ENCODE peak calls at places on chromosomes 12 and 14, in five cellular contexts. J is neural crest cell, K is foreskin fibroblast, Q is brain microvascular endothelial cell, N is nephron progenitor cell. T is an unnamed sample.

GRCh38 chr14:85235868-85236267 is 294.1 kb upstream of the FLRT2 start:
- DNase-seq in J (no peak), K (no peak), Q (no peak), N (no peak), T (no peak)

GRCh38 chr12:123761841-123762714 is at the start of gene DNAH10:
- DNase-seq in J (peak), K (no peak), Q (no peak), N (peak), T (no peak)

GRCh38 chr14:73787760-73788508 is 63.7 kb upstream of the PTGR2 start:
- DNase-seq in J (no peak), K (peak), Q (peak), N (no peak), T (no peak)

GRCh38 chr12:64825143-64826011 is 930 bp downstream of the TBC1D30 start:
- DNase-seq in J (no peak), K (no peak), Q (no peak), N (peak), T (no peak)

GRCh38 chr12:12425616-12426015 is 68.7 kb downstream of the BORCS5 start:
- DNase-seq in J (no peak), K (no peak), Q (no peak), N (no peak), T (peak)

GRCh38 chr14:92341791-92342190 is 18.8 kb downstream of the SLC24A4 start:
- DNase-seq in J (no peak), K (no peak), Q (no peak), N (no peak), T (no peak)

GRCh38 chr14:20381341-20381740 is 32.0 kb downstream of the TEP1 start:
- DNase-seq in J (no peak), K (no peak), Q (no peak), N (no peak), T (no peak)

GRCh38 chr12:57732726-57733593 is 5.6 kb downstream of the AGAP2 start:
- DNase-seq in J (no peak), K (no peak), Q (no peak), N (no peak), T (no peak)

GRCh38 chr12:132106921-132107320 is 37.2 kb downstream of the DDX51 start:
- DNase-seq in J (no peak), K (peak), Q (no peak), N (no peak), T (peak)

GRCh38 chr14:102330806-102331205 is 11.3 kb downstream of the ZNF839 start:
- DNase-seq in J (no peak), K (no peak), Q (no peak), N (no peak), T (no peak)

GRCh38 chr14:69079188-69079742 is 73.7 kb downstream of the DCAF5 start:
- DNase-seq in J (no peak), K (peak), Q (peak), N (no peak), T (peak)

GRCh38 chr14:58912799-58913432 is 275.2 kb downstream of the DACT1 start:
- DNase-seq in J (no peak), K (no peak), Q (no peak), N (no peak), T (no peak)

GRCh38 chr14:51884086-51884927 is 23.9 kb downstream of the GNG2 start:
- DNase-seq in J (no peak), K (peak), Q (peak), N (no peak), T (peak)

GRCh38 chr12:92717202-92717601 is 14.4 kb downstream of the PLEKHG7 start:
- DNase-seq in J (no peak), K (peak), Q (peak), N (no peak), T (peak)

GRCh38 chr12:120598674-120599463 is 17.7 kb upstream of the POP5 start:
- DNase-seq in J (no peak), K (peak), Q (peak), N (no peak), T (peak)

GRCh38 chr14:60632257-60632656 is 17.0 kb downstream of the SIX1 start:
- DNase-seq in J (no peak), K (no peak), Q (no peak), N (no peak), T (no peak)

GRCh38 chr12:6647083-6647604 is at the start of gene ACRBP:
- DNase-seq in J (peak), K (peak), Q (no peak), N (peak), T (no peak)

GRCh38 chr12:124299628-124300388 is 4.9 kb downstream of the RFLNA start:
- DNase-seq in J (no peak), K (no peak), Q (no peak), N (no peak), T (no peak)

GRCh38 chr14:78170203-78170602 is at the start of gene NRXN3:
- DNase-seq in J (peak), K (no peak), Q (no peak), N (peak), T (no peak)

GRCh38 chr14:35418093-35418492 is 13.5 kb upstream of the NFKBIA start:
- DNase-seq in J (no peak), K (no peak), Q (no peak), N (no peak), T (no peak)

GRCh38 chr12:46492471-46493351 is 120.1 kb upstream of the SLC38A2 start:
- DNase-seq in J (no peak), K (peak), Q (peak), N (no peak), T (peak)

GRCh38 chr14:101252443-101253214 is 308.7 kb upstream of the DIO3 start:
- DNase-seq in J (no peak), K (no peak), Q (no peak), N (no peak), T (no peak)

GRCh38 chr12:46383654-46384450 is 11.3 kb upstream of the SLC38A2 start:
- DNase-seq in J (peak), K (peak), Q (peak), N (no peak), T (peak)

GRCh38 chr14:68295316-68295816 is 475.8 kb downstream of the RAD51B start:
- DNase-seq in J (no peak), K (no peak), Q (no peak), N (peak), T (no peak)

GRCh38 chr14:49999216-49999761 is 106.4 kb downstream of the ARF6 start:
- DNase-seq in J (no peak), K (peak), Q (peak), N (no peak), T (peak)

GRCh38 chr14:71521736-71522135 is 410.5 kb upstream of the RGS6 start:
- DNase-seq in J (no peak), K (no peak), Q (no peak), N (no peak), T (no peak)

GRCh38 chr14:45261209-45261608 is 8.2 kb upstream of the MIS18BP1 start:
- DNase-seq in J (no peak), K (no peak), Q (no peak), N (no peak), T (peak)

GRCh38 chr12:106495354-106495965 is 87.3 kb upstream of the RFX4 start:
- DNase-seq in J (no peak), K (no peak), Q (no peak), N (no peak), T (no peak)

GRCh38 chr12:123614531-123614930 is 12.6 kb downstream of the DDX55 start:
- DNase-seq in J (no peak), K (peak), Q (no peak), N (no peak), T (peak)

GRCh38 chr14:54354096-54354495 is 42.7 kb upstream of the CDKN3 start:
- DNase-seq in J (no peak), K (no peak), Q (no peak), N (no peak), T (no peak)

GRCh38 chr12:81668475-81668874 is 90.7 kb downstream of the PPFIA2 start:
- DNase-seq in J (no peak), K (no peak), Q (peak), N (no peak), T (peak)

GRCh38 chr12:39632670-39633069 is 13.1 kb upstream of the ABCD2 start:
- DNase-seq in J (no peak), K (no peak), Q (no peak), N (no peak), T (no peak)

DNA sequence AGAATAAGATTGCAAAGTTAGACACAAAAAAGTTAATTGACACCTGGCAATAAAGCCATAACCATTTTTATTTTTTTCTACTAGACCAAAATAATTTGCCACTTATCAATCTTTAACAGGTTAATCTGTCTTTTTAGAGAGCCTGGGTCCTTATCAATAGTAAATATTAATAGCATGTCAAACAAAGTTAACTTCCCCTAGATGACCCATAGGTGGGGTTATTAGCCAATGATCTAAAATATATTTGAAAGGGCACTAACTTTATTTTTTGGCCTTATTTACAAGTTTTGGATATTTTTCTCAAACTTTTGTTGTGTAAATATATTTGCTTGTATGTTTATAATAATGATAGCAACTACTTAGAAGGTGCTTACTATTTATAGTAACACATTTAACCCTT is 3.9 kb downstream of the ANKRD33 start:
- DNase-seq in J (no peak), K (no peak), Q (no peak), N (no peak), T (no peak)
- TF ChIP-seq CTCF in J (peak), K (peak), Q (peak), N (peak), T (peak)

GRCh38 chr14:84021433-84021832 is 1508.5 kb upstream of the FLRT2 start:
- DNase-seq in J (no peak), K (no peak), Q (no peak), N (no peak), T (no peak)

GRCh38 chr14:84024231-84024630 is 1505.7 kb upstream of the FLRT2 start:
- DNase-seq in J (no peak), K (no peak), Q (no peak), N (no peak), T (no peak)

GRCh38 chr14:84029246-84029645 is 1500.7 kb upstream of the FLRT2 start:
- DNase-seq in J (no peak), K (no peak), Q (no peak), N (no peak), T (no peak)

GRCh38 chr14:84028205-84028604 is 1501.7 kb upstream of the FLRT2 start:
- DNase-seq in J (no peak), K (no peak), Q (no peak), N (no peak), T (no peak)

DNA sequence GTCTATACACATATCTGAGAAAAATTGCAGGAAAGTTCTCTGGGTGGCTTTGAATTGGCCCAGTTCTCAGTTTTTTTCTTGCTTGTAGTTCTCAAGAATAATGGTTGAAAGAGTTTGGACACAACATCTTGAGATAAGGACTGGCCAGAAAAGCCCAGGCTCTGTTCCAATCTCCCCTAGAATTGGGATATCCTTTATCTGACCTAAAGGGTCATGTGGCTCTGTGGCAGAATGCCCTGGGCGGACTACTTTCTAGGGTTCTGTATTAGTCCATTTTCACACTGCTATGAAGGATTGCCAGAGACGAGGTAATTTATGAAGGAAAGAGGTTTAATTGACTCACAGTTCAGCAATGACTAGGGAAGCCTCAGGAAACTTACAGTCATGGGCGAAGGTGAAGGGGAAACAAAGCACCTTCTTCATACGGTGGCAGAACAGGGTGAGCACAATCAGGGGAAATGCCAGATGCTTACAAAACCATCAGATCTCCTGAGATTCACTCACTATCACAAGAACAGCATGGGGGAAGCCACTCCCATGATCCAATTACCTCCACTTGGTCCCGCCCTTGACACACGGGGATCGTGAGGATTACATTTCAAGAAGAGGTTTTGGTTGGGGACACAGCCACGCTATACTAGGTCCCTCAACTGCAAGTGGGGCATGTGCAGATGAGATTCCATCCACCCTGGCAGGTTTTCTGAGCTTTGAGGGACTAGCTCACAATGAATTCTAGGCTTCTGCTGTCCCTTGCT is 1504.5 kb upstream of the FLRT2 start:
- DNase-seq in J (no peak), K (no peak), Q (no peak), N (no peak), T (no peak)
- TF ChIP-seq CTCF in J (no peak), K (no peak), Q (no peak), N (no peak), T (no peak)

DNA sequence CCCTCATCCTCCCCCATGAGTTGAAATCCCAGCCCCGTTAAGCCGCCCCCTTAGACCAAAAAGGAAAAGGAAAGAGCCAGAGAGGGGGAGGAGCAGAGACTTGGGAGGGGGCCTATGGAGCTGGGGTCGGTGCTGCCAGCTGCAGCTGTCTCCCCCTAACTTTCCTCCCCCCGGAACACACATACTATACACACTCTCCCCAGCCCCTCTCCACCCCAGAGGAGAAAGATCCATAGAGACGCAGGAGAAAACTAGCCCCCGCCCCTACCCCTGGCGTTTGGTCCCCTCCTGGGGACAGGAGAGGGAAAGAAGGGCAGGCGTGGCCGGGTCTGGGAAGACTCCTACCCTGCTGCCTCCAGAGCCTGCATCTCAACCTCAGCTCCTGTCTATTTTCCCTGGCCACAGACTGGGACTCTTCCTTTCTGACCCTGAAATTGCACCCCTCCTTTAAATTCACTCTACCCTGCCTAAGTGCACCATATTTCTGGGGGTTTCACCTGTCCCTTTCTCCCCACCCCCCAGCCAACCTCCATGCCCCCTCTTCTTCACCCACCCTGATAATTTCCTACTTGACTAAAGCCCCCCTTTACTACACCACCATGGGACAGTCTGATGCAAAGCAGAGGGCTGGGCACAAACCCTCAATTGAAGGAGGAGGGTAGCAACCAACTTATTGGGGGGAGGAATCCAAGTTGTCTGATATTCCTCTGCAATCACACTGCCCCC is 1.6 kb upstream of the HOXC9 start:
- DNase-seq in J (no peak), K (no peak), Q (no peak), N (peak), T (no peak)
- TF ChIP-seq CTCF in J (no peak), K (no peak), Q (no peak), N (no peak), T (no peak)

GRCh38 chr14:94770815-94771190 is 890 bp upstream of the GSC start:
- DNase-seq in J (no peak), K (no peak), Q (no peak), N (no peak), T (no peak)
- TF ChIP-seq CTCF in J (no peak), K (no peak), Q (no peak), N (no peak), T (no peak)

GRCh38 chr12:24270965-24271364 is 321.5 kb upstream of the SOX5 start:
- DNase-seq in J (no peak), K (no peak), Q (no peak), N (no peak), T (no peak)

GRCh38 chr12:24270464-24270863 is 321.0 kb upstream of the SOX5 start:
- DNase-seq in J (no peak), K (no peak), Q (no peak), N (no peak), T (no peak)

GRCh38 chr12:24266982-24267381 is 317.5 kb upstream of the SOX5 start:
- DNase-seq in J (no peak), K (no peak), Q (no peak), N (no peak), T (no peak)

GRCh38 chr12:24268663-24269186 is 319.3 kb upstream of the SOX5 start:
- DNase-seq in J (no peak), K (no peak), Q (no peak), N (no peak), T (no peak)
- TF ChIP-seq CTCF in J (peak), K (no peak), Q (no peak), N (no peak), T (peak)

DNA sequence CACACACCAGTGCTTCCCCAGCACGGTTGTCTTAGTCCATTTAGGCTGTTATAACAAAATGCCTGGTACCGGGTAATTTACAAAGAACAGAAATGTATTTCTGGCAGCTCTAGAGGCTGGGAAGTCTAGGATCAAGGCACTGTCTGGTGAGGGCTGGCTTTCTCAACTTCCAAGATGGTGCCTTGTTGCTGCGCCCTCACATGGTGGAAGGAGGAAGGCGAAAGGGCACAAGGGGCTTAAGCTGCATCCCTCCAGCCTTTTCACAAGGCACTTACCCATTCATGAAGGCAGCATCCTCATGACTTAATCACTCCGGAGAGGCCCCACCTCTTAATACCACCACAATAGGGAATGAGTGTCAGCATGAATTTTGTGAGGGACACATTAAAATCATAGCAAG is 155.5 kb downstream of the SLC15A5 start:
- DNase-seq in J (no peak), K (no peak), Q (no peak), N (no peak), T (no peak)
- TF ChIP-seq CTCF in J (no peak), K (no peak), Q (no peak), N (no peak), T (no peak)

GRCh38 chr12:55730447-55730820 is 1.6 kb upstream of the CD63 start:
- DNase-seq in J (no peak), K (no peak), Q (no peak), N (no peak), T (no peak)

GRCh38 chr12:55727643-55728184 is 1.1 kb downstream of the CD63 start:
- DNase-seq in J (no peak), K (peak), Q (no peak), N (no peak), T (peak)

GRCh38 chr12:55728185-55728931 is 451 bp downstream of the CD63 start:
- DNase-seq in J (no peak), K (no peak), Q (no peak), N (peak), T (peak)

GRCh38 chr12:55728932-55729591 is at the start of gene CD63:
- DNase-seq in J (peak), K (peak), Q (peak), N (peak), T (peak)

DNA sequence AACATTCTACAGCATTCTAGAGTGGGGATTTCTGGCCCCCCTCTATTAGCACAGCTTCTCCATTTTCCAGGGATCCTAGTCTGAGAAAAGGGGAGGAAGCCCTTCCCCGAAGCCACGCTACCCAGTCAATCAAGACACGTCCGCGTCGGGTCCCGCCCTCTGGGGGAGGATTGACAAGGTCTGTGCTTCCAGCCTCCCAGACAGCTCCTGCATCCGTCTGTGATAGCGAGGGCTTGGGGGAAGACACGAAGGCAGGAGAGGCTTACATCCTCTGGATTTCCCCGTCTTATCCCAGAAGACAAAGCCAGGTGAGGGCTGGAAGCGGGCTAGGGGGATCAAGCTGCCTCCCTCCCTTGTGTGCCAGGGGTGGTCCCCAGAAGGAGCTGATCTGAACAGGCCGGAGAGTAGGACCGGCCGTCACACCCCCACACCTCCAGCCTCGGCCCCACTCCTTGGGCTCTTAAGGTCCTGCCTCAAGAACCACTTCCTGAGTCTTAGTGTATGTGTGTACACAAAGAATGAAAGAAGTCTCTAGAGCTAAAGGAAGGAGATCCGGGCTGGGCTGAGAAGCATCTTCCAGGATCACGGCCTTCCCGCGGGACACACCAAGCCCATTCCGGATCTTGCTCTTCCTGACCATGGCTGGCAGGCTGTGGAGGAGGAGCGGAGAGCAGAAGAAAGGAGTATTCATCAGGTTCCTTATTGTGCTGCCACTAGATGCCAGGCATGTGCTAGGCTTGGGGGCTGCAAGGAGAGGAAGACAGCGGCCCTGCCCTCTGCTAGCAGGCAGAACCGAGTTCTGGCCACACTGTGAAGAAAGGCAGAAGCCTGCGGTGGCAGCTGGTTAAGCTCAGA is 1.0 kb upstream of the CD63 start:
- DNase-seq in J (peak), K (peak), Q (peak), N (peak), T (peak)
- TF ChIP-seq CTCF in J (no peak), K (no peak), Q (peak), N (no peak), T (no peak)

GRCh38 chr12:30461011-30461670 is 234.5 kb downstream of the IPO8 start:
- DNase-seq in J (no peak), K (no peak), Q (no peak), N (no peak), T (no peak)

GRCh38 chr12:30463636-30464035 is 232.0 kb downstream of the IPO8 start:
- DNase-seq in J (no peak), K (no peak), Q (no peak), N (no peak), T (no peak)

GRCh38 chr12:30458453-30458852 is 237.2 kb downstream of the IPO8 start:
- DNase-seq in J (no peak), K (no peak), Q (no peak), N (no peak), T (no peak)

GRCh38 chr12:30462249-30462648 is 233.4 kb downstream of the IPO8 start:
- DNase-seq in J (no peak), K (no peak), Q (no peak), N (no peak), T (no peak)

GRCh38 chr12:30457621-30458289 is 237.9 kb downstream of the IPO8 start:
- DNase-seq in J (no peak), K (peak), Q (peak), N (no peak), T (peak)
- TF ChIP-seq CTCF in J (peak), K (peak), Q (peak), N (peak), T (peak)